ENCODE peak calls at places on chromosomes 4 and X, in eight cellular contexts. One of them, this sample, is unnamed.

GRCh38 chr4:150874386-150875226 is 140.5 kb downstream of the LRBA start:
- DNase-seq in uterus: no peak
- DNase-seq in tibial artery: no peak
- DNase-seq in GM23248: no peak
- DNase-seq in adrenal gland: no peak
- DNase-seq in MM.1S: no peak
- DNase-seq in upper lobe of right lung: no peak
- DNase-seq in mesenchymal stem cell: no peak
- DNase-seq in this sample: no peak

GRCh38 chr4:53321151-53321987 is 44.5 kb downstream of the SCFD2 start:
- DNase-seq in uterus: no peak
- DNase-seq in tibial artery: no peak
- DNase-seq in GM23248: peak; percentile 93
- DNase-seq in adrenal gland: no peak
- DNase-seq in MM.1S: no peak
- DNase-seq in upper lobe of right lung: no peak
- DNase-seq in mesenchymal stem cell: peak; percentile 86
- DNase-seq in this sample: no peak

GRCh38 chr4:74675673-74676279 is 118.5 kb downstream of the BTC start:
- DNase-seq in uterus: no peak
- DNase-seq in tibial artery: no peak
- DNase-seq in GM23248: peak; percentile 83
- DNase-seq in adrenal gland: no peak
- DNase-seq in MM.1S: peak; percentile 71
- DNase-seq in upper lobe of right lung: no peak
- DNase-seq in mesenchymal stem cell: peak; percentile 69
- DNase-seq in this sample: peak; percentile 71

GRCh38 chr4:39062094-39062493 is at the start of gene KLHL5:
- DNase-seq in uterus: no peak
- DNase-seq in tibial artery: no peak
- DNase-seq in GM23248: peak; percentile 28
- DNase-seq in adrenal gland: no peak
- DNase-seq in MM.1S: no peak
- DNase-seq in upper lobe of right lung: no peak
- DNase-seq in mesenchymal stem cell: peak; percentile 63
- DNase-seq in this sample: no peak

GRCh38 chr4:121995790-121996537 is 44.1 kb upstream of the TRPC3 start:
- DNase-seq in uterus: no peak
- DNase-seq in tibial artery: no peak
- DNase-seq in GM23248: no peak
- DNase-seq in adrenal gland: no peak
- DNase-seq in MM.1S: no peak
- DNase-seq in upper lobe of right lung: no peak
- DNase-seq in mesenchymal stem cell: no peak
- DNase-seq in this sample: no peak

GRCh38 chr4:151933122-151933827 is 172.5 kb upstream of the GATB start:
- DNase-seq in uterus: no peak
- DNase-seq in tibial artery: no peak
- DNase-seq in GM23248: no peak
- DNase-seq in adrenal gland: no peak
- DNase-seq in MM.1S: no peak
- DNase-seq in upper lobe of right lung: no peak
- DNase-seq in mesenchymal stem cell: no peak
- DNase-seq in this sample: no peak

GRCh38 chr4:162016991-162017390 is 146.8 kb downstream of the FSTL5 start:
- DNase-seq in uterus: no peak
- DNase-seq in tibial artery: no peak
- DNase-seq in GM23248: no peak
- DNase-seq in adrenal gland: no peak
- DNase-seq in MM.1S: no peak
- DNase-seq in upper lobe of right lung: no peak
- DNase-seq in mesenchymal stem cell: no peak
- DNase-seq in this sample: no peak

GRCh38 chrX:132750312-132751042 is 208.0 kb downstream of the HS6ST2 start:
- DNase-seq in uterus: no peak
- DNase-seq in tibial artery: no peak
- DNase-seq in GM23248: no peak
- DNase-seq in adrenal gland: no peak
- DNase-seq in MM.1S: peak; percentile 75
- DNase-seq in upper lobe of right lung: no peak
- DNase-seq in mesenchymal stem cell: peak; percentile 3
- DNase-seq in this sample: no peak

GRCh38 chr4:95754667-95755066 is 85.2 kb upstream of the PDHA2 start:
- DNase-seq in uterus: no peak
- DNase-seq in tibial artery: no peak
- DNase-seq in GM23248: no peak
- DNase-seq in adrenal gland: no peak
- DNase-seq in MM.1S: no peak
- DNase-seq in upper lobe of right lung: no peak
- DNase-seq in mesenchymal stem cell: no peak
- DNase-seq in this sample: no peak

GRCh38 chr4:143626134-143626859 is 74.2 kb downstream of the FREM3 start:
- DNase-seq in uterus: peak; percentile 53
- DNase-seq in tibial artery: peak; percentile 89
- DNase-seq in GM23248: peak; percentile 63
- DNase-seq in adrenal gland: peak; percentile 91
- DNase-seq in MM.1S: no peak
- DNase-seq in upper lobe of right lung: no peak
- DNase-seq in mesenchymal stem cell: no peak
- DNase-seq in this sample: no peak

GRCh38 chrX:24260827-24261550 is 52.9 kb downstream of the SUPT20HL2 start:
- DNase-seq in uterus: peak; percentile 48
- DNase-seq in tibial artery: peak; percentile 63
- DNase-seq in GM23248: peak; percentile 60
- DNase-seq in adrenal gland: peak; percentile 63
- DNase-seq in MM.1S: no peak
- DNase-seq in upper lobe of right lung: no peak
- DNase-seq in mesenchymal stem cell: peak; percentile 76
- DNase-seq in this sample: peak; percentile 84

GRCh38 chr4:8586671-8587468 is 5.7 kb upstream of the CPZ start:
- DNase-seq in uterus: peak; percentile 3
- DNase-seq in tibial artery: peak; percentile 46
- DNase-seq in GM23248: no peak
- DNase-seq in adrenal gland: no peak
- DNase-seq in MM.1S: peak; percentile 36
- DNase-seq in upper lobe of right lung: peak; percentile 49
- DNase-seq in mesenchymal stem cell: no peak
- DNase-seq in this sample: no peak

GRCh38 chrX:77442728-77443127 is 4.5 kb upstream of the FGF16 start:
- DNase-seq in uterus: no peak
- DNase-seq in tibial artery: no peak
- DNase-seq in GM23248: peak; percentile 84
- DNase-seq in adrenal gland: peak; percentile 57
- DNase-seq in MM.1S: no peak
- DNase-seq in upper lobe of right lung: no peak
- DNase-seq in mesenchymal stem cell: peak; percentile 63
- DNase-seq in this sample: no peak

GRCh38 chrX:12988797-12989196 is 13.9 kb downstream of the TMSB4X start:
- DNase-seq in uterus: no peak
- DNase-seq in tibial artery: no peak
- DNase-seq in GM23248: peak; percentile 67
- DNase-seq in adrenal gland: no peak
- DNase-seq in MM.1S: no peak
- DNase-seq in upper lobe of right lung: no peak
- DNase-seq in mesenchymal stem cell: no peak
- DNase-seq in this sample: peak; percentile 71

GRCh38 chrX:87710580-87710979 is 193.0 kb downstream of the KLHL4 start:
- DNase-seq in uterus: no peak
- DNase-seq in tibial artery: no peak
- DNase-seq in GM23248: no peak
- DNase-seq in adrenal gland: no peak
- DNase-seq in MM.1S: no peak
- DNase-seq in upper lobe of right lung: no peak
- DNase-seq in mesenchymal stem cell: no peak
- DNase-seq in this sample: no peak

GRCh38 chr4:6692806-6693205 is 872 bp upstream of the S100P start:
- DNase-seq in uterus: no peak
- DNase-seq in tibial artery: no peak
- DNase-seq in GM23248: peak; percentile 61
- DNase-seq in adrenal gland: no peak
- DNase-seq in MM.1S: no peak
- DNase-seq in upper lobe of right lung: no peak
- DNase-seq in mesenchymal stem cell: no peak
- DNase-seq in this sample: no peak

GRCh38 chr4:6694177-6694901 is 661 bp downstream of the S100P start:
- DNase-seq in uterus: no peak
- DNase-seq in tibial artery: no peak
- DNase-seq in GM23248: no peak
- DNase-seq in adrenal gland: no peak
- DNase-seq in MM.1S: no peak
- DNase-seq in upper lobe of right lung: no peak
- DNase-seq in mesenchymal stem cell: no peak
- DNase-seq in this sample: no peak

GRCh38 chr4:6695660-6696581 is 2.2 kb downstream of the S100P start:
- DNase-seq in uterus: no peak
- DNase-seq in tibial artery: no peak
- DNase-seq in GM23248: no peak
- DNase-seq in adrenal gland: no peak
- DNase-seq in MM.1S: no peak
- DNase-seq in upper lobe of right lung: no peak
- DNase-seq in mesenchymal stem cell: peak; percentile 77
- DNase-seq in this sample: peak; percentile 73

GRCh38 chr4:6692379-6692778 is 1.3 kb upstream of the S100P start:
- DNase-seq in uterus: no peak
- DNase-seq in tibial artery: no peak
- DNase-seq in GM23248: no peak
- DNase-seq in adrenal gland: no peak
- DNase-seq in MM.1S: no peak
- DNase-seq in upper lobe of right lung: no peak
- DNase-seq in mesenchymal stem cell: no peak
- DNase-seq in this sample: no peak

GRCh38 chr4:6693274-6694176 is at the start of gene S100P:
- DNase-seq in uterus: no peak
- DNase-seq in tibial artery: peak; percentile 19
- DNase-seq in GM23248: no peak
- DNase-seq in adrenal gland: no peak
- DNase-seq in MM.1S: no peak
- DNase-seq in upper lobe of right lung: no peak
- DNase-seq in mesenchymal stem cell: no peak
- DNase-seq in this sample: peak; percentile 20
- H3K4me1 ChIP-seq in uterus: no peaks in the 10 kb centered on the region
- H3K4me1 ChIP-seq in tibial artery: no peaks in the 10 kb centered on the region
- H3K4me1 ChIP-seq in GM23248: peaks cover 14% of the 10 kb centered on the region
- H3K4me1 ChIP-seq in adrenal gland: peaks cover 5% of the 10 kb centered on the region
- H3K4me1 ChIP-seq in MM.1S: no peaks in the 10 kb centered on the region
- H3K4me1 ChIP-seq in upper lobe of right lung: peaks cover 37% of the 10 kb centered on the region
- H3K4me1 ChIP-seq in mesenchymal stem cell: peaks cover 23% of the 10 kb centered on the region
- H3K4me1 ChIP-seq in this sample: peaks cover 8% of the 10 kb centered on the region

GRCh38 chr4:85798011-85798770 is 323.2 kb downstream of the ARHGAP24 start:
- DNase-seq in uterus: no peak
- DNase-seq in tibial artery: no peak
- DNase-seq in GM23248: peak; percentile 61
- DNase-seq in adrenal gland: no peak
- DNase-seq in MM.1S: no peak
- DNase-seq in upper lobe of right lung: no peak
- DNase-seq in mesenchymal stem cell: no peak
- DNase-seq in this sample: no peak
- H3K4me1 ChIP-seq in uterus: no peaks in the 10 kb centered on the region
- H3K4me1 ChIP-seq in tibial artery: no peaks in the 10 kb centered on the region
- H3K4me1 ChIP-seq in GM23248: peaks cover 43% of the 10 kb centered on the region
- H3K4me1 ChIP-seq in adrenal gland: no peaks in the 10 kb centered on the region
- H3K4me1 ChIP-seq in MM.1S: no peaks in the 10 kb centered on the region
- H3K4me1 ChIP-seq in upper lobe of right lung: peaks cover 2% of the 10 kb centered on the region
- H3K4me1 ChIP-seq in mesenchymal stem cell: no peaks in the 10 kb centered on the region
- H3K4me1 ChIP-seq in this sample: no peaks in the 10 kb centered on the region

GRCh38 chr4:176789955-176790354 is 2.8 kb downstream of the VEGFC start:
- DNase-seq in uterus: no peak
- DNase-seq in tibial artery: no peak
- DNase-seq in GM23248: peak; percentile 88
- DNase-seq in adrenal gland: no peak
- DNase-seq in MM.1S: peak; percentile 69
- DNase-seq in upper lobe of right lung: no peak
- DNase-seq in mesenchymal stem cell: peak; percentile 76
- DNase-seq in this sample: peak; percentile 7

GRCh38 chr4:176792348-176793059 is at the start of gene VEGFC:
- DNase-seq in uterus: peak; percentile 57
- DNase-seq in tibial artery: peak; percentile 67
- DNase-seq in GM23248: peak; percentile 94
- DNase-seq in adrenal gland: peak; percentile 82
- DNase-seq in MM.1S: peak; percentile 72
- DNase-seq in upper lobe of right lung: peak; percentile 75
- DNase-seq in mesenchymal stem cell: peak; percentile 80
- DNase-seq in this sample: peak; percentile 16

GRCh38 chr4:176791591-176792347 is 953 bp downstream of the VEGFC start:
- DNase-seq in uterus: no peak
- DNase-seq in tibial artery: no peak
- DNase-seq in GM23248: peak; percentile 78
- DNase-seq in adrenal gland: no peak
- DNase-seq in MM.1S: peak; percentile 43
- DNase-seq in upper lobe of right lung: peak; percentile 64
- DNase-seq in mesenchymal stem cell: peak; percentile 70
- DNase-seq in this sample: no peak

GRCh38 chr4:176788971-176789370 is 3.8 kb downstream of the VEGFC start:
- DNase-seq in uterus: no peak
- DNase-seq in tibial artery: no peak
- DNase-seq in GM23248: no peak
- DNase-seq in adrenal gland: no peak
- DNase-seq in MM.1S: no peak
- DNase-seq in upper lobe of right lung: no peak
- DNase-seq in mesenchymal stem cell: no peak
- DNase-seq in this sample: no peak

DNA sequence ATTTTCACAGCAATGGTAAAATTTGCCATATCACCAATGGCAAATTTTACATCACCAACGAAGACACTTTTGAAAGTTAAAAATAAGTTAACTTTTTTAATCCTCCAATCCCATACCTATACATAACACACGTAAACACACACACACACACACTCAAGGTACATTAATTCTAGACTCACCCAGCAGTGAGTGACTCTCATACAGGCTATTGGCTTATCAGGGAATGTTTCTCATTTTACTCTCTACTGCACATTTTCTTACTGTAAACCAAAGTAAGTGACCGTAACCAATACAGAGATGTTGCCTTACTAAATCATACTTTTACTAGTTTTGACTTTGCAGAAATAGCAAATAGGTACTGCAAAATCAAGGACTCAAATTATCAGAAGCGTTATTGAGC is 2.3 kb downstream of the VEGFC start:
- DNase-seq in uterus: no peak
- DNase-seq in tibial artery: no peak
- DNase-seq in GM23248: peak; percentile 36
- DNase-seq in adrenal gland: no peak
- DNase-seq in MM.1S: no peak
- DNase-seq in upper lobe of right lung: no peak
- DNase-seq in mesenchymal stem cell: no peak
- DNase-seq in this sample: no peak
- H3K4me1 ChIP-seq in uterus: no peaks in the 10 kb centered on the region
- H3K4me1 ChIP-seq in tibial artery: peaks cover 3% of the 10 kb centered on the region
- H3K4me1 ChIP-seq in GM23248: peaks cover 59% of the 10 kb centered on the region
- H3K4me1 ChIP-seq in adrenal gland: no peaks in the 10 kb centered on the region
- H3K4me1 ChIP-seq in MM.1S: no peaks in the 10 kb centered on the region
- H3K4me1 ChIP-seq in upper lobe of right lung: peaks cover 12% of the 10 kb centered on the region
- H3K4me1 ChIP-seq in mesenchymal stem cell: peaks cover 5% of the 10 kb centered on the region
- H3K4me1 ChIP-seq in this sample: no peaks in the 10 kb centered on the region

DNA sequence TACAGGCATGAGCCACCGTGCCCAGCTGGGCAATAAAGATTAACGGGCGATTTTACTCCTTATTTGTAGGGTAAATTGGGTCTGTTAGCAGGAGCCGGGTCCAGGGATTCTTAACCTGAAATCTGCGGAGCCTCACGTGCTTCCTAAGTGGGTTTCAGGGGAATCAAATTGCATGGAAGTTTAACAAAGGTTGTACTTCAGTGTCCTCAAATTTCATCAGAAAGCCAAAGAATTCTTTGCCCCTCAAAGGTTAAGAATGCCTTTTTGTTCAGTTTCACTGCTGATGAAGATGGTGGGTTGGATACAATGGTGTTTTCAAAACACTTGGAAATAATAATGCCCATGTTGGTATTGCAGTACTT is 67.9 kb downstream of the AFF1 start:
- DNase-seq in uterus: no peak
- DNase-seq in tibial artery: no peak
- DNase-seq in GM23248: no peak
- DNase-seq in adrenal gland: no peak
- DNase-seq in MM.1S: no peak
- DNase-seq in upper lobe of right lung: no peak
- DNase-seq in mesenchymal stem cell: no peak
- DNase-seq in this sample: no peak
- H3K4me1 ChIP-seq in uterus: no peaks in the 10 kb centered on the region
- H3K4me1 ChIP-seq in tibial artery: peaks cover 11% of the 10 kb centered on the region
- H3K4me1 ChIP-seq in GM23248: peaks cover 25% of the 10 kb centered on the region
- H3K4me1 ChIP-seq in adrenal gland: peaks cover 5% of the 10 kb centered on the region
- H3K4me1 ChIP-seq in MM.1S: peaks cover 20% of the 10 kb centered on the region
- H3K4me1 ChIP-seq in upper lobe of right lung: peaks cover 26% of the 10 kb centered on the region
- H3K4me1 ChIP-seq in mesenchymal stem cell: no peaks in the 10 kb centered on the region
- H3K4me1 ChIP-seq in this sample: no peaks in the 10 kb centered on the region